ENCODE peak calls at places on chromosomes 12 and 14, in seven cellular contexts. A is lower lobe of right lung, Y is neural progenitor cell, K is left ventricle myocardium inferior, X is esophagus squamous epithelium, H is ascending aorta, I is aorta. Z is an unnamed sample. For H3K27me3, H3K36me3 and H3K4me1, the result is how much of the 10 kb centered on the place peaks cover.

GRCh38 chr12:57096748-57097553 is 8.0 kb downstream of the NAB2 start:
- DNase-seq in K (no peak), H (no peak), Y (no peak), X (no peak), A (no peak), I (no peak), Z (no peak)

GRCh38 chr14:104361101-104361591 is 218.4 kb upstream of the C14orf180 start:
- DNase-seq in K (no peak), A (peak), X (no peak), Y (no peak), H (peak), I (peak), Z (no peak)

GRCh38 chr12:130706885-130707570 is 9.1 kb downstream of the RIMBP2 start:
- DNase-seq in I (no peak), H (no peak), Y (no peak), K (no peak), X (no peak), A (no peak), Z (no peak)

GRCh38 chr14:94598816-94599655 is 13.2 kb upstream of the SERPINA3 start:
- DNase-seq in H (peak), Y (peak), K (peak), X (no peak), I (peak), A (no peak), Z (peak)

GRCh38 chr14:78455896-78456435 is 285.8 kb downstream of the NRXN3 start:
- DNase-seq in Y (no peak), A (no peak), H (no peak), K (no peak), X (no peak), I (no peak), Z (no peak)

GRCh38 chr12:54331461-54331860 is 6.5 kb downstream of the COPZ1 start:
- DNase-seq in I (no peak), X (no peak), Y (no peak), K (no peak), H (no peak), A (no peak), Z (no peak)

GRCh38 chr12:57543666-57544065 is 3.3 kb downstream of the DCTN2 start:
- DNase-seq in I (no peak), Y (no peak), X (no peak), A (no peak), H (no peak), K (no peak), Z (no peak)

GRCh38 chr12:25495336-25496097 is 57.6 kb downstream of the LMNTD1 start:
- DNase-seq in K (no peak), X (no peak), A (no peak), Y (no peak), H (no peak), I (no peak), Z (no peak)

GRCh38 chr14:105878554-105878953 is 352.2 kb downstream of the TMEM121 start:
- DNase-seq in A (peak), K (peak), Y (no peak), I (peak), X (no peak), H (no peak), Z (no peak)

GRCh38 chr12:14239350-14239934 is 126.0 kb upstream of the ATF7IP start:
- DNase-seq in K (no peak), X (no peak), A (no peak), Y (no peak), H (no peak), I (no peak), Z (peak)

GRCh38 chr14:104282332-104283196 is 144.2 kb downstream of the KIF26A start:
- DNase-seq in I (no peak), H (peak), X (no peak), K (peak), A (peak), Y (no peak), Z (no peak)

GRCh38 chr12:124464062-124464461 is 103.3 kb downstream of the NCOR2 start:
- DNase-seq in I (no peak), K (peak), H (no peak), Y (no peak), X (no peak), A (no peak), Z (no peak)

GRCh38 chr12:32519047-32519446 is 119.7 kb downstream of the FGD4 start:
- DNase-seq in I (no peak), A (no peak), X (no peak), H (no peak), Y (no peak), K (no peak), Z (no peak)

GRCh38 chr12:49941556-49942511 is 8.7 kb upstream of the AQP2 start:
- DNase-seq in A (no peak), I (no peak), X (no peak), Y (no peak), K (no peak), H (peak), Z (no peak)

GRCh38 chr12:117012189-117012805 is 86.9 kb downstream of the TESC start:
- DNase-seq in Y (no peak), H (no peak), I (no peak), K (no peak), A (no peak), X (no peak), Z (no peak)

GRCh38 chr12:106227641-106228319 is 20.0 kb downstream of the CKAP4 start:
- DNase-seq in X (no peak), I (no peak), H (peak), K (no peak), Y (no peak), A (peak), Z (peak)

DNA sequence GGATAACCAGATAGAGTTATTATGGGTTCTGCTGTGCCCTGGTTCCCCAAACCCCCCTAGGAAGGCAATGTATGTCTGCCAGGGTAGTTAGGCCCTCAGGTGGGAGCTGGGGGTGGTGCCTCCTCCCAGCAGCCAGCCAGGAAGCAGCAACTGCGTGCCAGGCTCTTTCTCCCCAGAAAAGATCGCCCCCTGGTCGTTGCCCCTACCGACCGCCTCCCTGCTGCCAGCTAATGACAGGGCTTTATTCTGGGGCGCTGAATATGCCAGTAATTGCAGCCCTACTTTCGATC is 36.3 kb downstream of the IQSEC3 start:
- DNase-seq in X (no peak), H (no peak), I (no peak), K (no peak), Y (no peak), A (no peak), Z (no peak)
- H3K27me3 ChIP-seq in X (under half), H (under half), I (under half), K (half or more), Y (under half), A (under half), Z (under half)

DNA sequence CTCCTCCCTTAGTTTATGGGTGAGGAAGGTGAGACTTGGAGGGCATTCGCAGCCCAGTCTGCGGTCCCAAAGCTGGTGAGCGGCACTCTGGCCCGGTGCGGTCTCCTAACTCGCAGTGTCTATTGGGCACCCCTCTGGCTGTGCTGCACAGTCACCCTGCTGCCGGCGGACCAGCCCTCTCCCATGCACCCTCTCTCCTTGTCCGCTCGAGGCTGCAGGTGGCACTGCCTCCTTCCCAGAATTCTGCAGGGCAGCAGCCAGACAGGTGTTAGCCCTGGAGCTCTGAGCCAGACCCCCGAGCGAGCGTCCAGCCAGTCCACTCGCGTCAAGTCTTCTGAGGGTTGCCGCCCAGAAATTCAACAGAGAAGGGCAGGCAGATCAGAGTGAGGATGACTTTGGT is 56.8 kb upstream of the DYNC1H1 start:
- DNase-seq in I (no peak), A (no peak), K (no peak), Y (no peak), H (no peak), X (no peak), Z (no peak)
- H3K36me3 ChIP-seq in I (under half), A (half or more), K (half or more), Y (under half), H (half or more), X (half or more), Z (half or more)

DNA sequence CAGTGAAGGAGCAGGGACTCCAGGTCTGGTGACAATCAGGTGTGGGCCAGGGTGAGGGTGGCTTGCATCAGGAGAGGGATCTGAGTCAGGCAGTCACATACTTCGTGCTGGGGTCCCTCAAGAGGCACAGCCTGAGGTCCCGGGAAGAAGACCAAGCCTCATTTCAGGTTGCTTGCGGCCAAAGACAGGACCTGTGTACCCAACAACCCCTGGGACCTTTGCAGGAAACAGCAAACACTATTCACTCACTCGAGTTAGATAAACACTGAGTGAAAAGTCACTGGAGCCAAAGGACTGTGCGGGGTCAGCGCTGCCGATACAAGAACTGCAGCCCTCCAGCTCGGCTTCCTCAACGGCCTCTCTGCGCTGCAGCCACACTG is 104.4 kb downstream of the SINHCAF start:
- DNase-seq in Y (no peak), H (no peak), I (no peak), A (no peak), K (no peak), X (no peak), Z (no peak)
- H3K4me1 ChIP-seq in Y (under half), H (under half), I (under half), A (under half), K (under half), X (under half), Z (under half)

GRCh38 chr12:109831365-109831764 is 1.8 kb downstream of the TRPV4 start:
- DNase-seq in H (no peak), Y (no peak), A (no peak), X (no peak), K (no peak), I (no peak), Z (no peak)
- H3K27me3 ChIP-seq in H (under half), Y (under half), A (under half), X (under half), K (under half), I (under half), Z (under half)

GRCh38 chr14:61493239-61493638 is 171.9 kb downstream of the PRKCH start:
- DNase-seq in H (no peak), K (no peak), A (no peak), X (no peak), Y (no peak), I (no peak), Z (no peak)

GRCh38 chr14:61495809-61496208 is 174.4 kb downstream of the PRKCH start:
- DNase-seq in Y (no peak), I (no peak), H (no peak), A (no peak), X (no peak), K (no peak), Z (no peak)

GRCh38 chr14:61492474-61492873 is 171.1 kb downstream of the PRKCH start:
- DNase-seq in H (no peak), X (no peak), K (no peak), Y (no peak), I (no peak), A (no peak), Z (no peak)

GRCh38 chr14:61491876-61492440 is 170.6 kb downstream of the PRKCH start:
- DNase-seq in Y (no peak), X (no peak), K (no peak), H (no peak), I (no peak), A (no peak), Z (no peak)

DNA sequence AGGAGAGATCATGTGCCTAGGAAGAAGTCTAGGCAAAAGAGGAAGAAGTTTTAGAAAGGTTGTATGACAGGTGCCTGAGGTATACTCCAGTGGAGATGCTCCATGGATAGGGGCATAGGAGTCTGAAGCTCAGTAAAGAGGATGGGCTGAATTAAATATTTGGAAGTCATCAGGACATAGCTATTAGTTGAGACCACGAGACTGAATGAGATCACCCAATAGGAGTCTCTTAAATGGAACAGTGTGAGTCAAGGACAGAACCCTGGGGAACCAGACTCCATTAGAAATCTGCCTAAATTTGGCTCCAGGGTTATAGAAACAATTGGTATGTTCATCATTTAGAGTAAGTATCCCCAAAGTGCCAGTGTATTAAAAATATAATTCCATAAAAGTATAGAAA is 172.6 kb downstream of the PRKCH start:
- DNase-seq in K (no peak), X (no peak), I (no peak), Y (no peak), H (no peak), A (no peak), Z (no peak)
- H3K36me3 ChIP-seq in K (under half), X (half or more), I (under half), Y (under half), H (under half), A (under half), Z (under half)

GRCh38 chr12:127984386-127985055 is 282.4 kb upstream of the TMEM132C start:
- DNase-seq in H (no peak), X (no peak), Y (no peak), K (no peak), I (no peak), A (no peak), Z (no peak)
- H3K4me1 ChIP-seq in H (under half), X (under half), Y (under half), K (under half), I (under half), A (under half), Z (under half)

GRCh38 chr14:21022686-21023085 is 2.2 kb downstream of the NDRG2 start:
- DNase-seq in X (no peak), H (no peak), Y (no peak), K (no peak), I (no peak), A (no peak), Z (no peak)
- H3K27me3 ChIP-seq in X (under half), H (under half), Y (half or more), K (under half), I (under half), A (under half), Z (under half)

GRCh38 chr14:24297190-24297964 is 2.2 kb downstream of the DHRS1 start:
- DNase-seq in A (no peak), K (no peak), I (no peak), Y (peak), X (no peak), H (no peak), Z (no peak)

GRCh38 chr14:24299255-24300191 is at the start of the genes DHRS1 and NOP9:
- DNase-seq in I (peak), X (peak), Y (peak), A (peak), K (peak), H (peak), Z (peak)

GRCh38 chr14:24303988-24304387 is 3.8 kb downstream of the CIDEB start:
- DNase-seq in H (no peak), A (no peak), Y (no peak), K (no peak), I (no peak), X (no peak), Z (no peak)

GRCh38 chr14:24298892-24299254 is 707 bp downstream of the DHRS1 start:
- DNase-seq in X (no peak), I (no peak), H (no peak), K (no peak), Y (no peak), A (no peak), Z (no peak)

DNA sequence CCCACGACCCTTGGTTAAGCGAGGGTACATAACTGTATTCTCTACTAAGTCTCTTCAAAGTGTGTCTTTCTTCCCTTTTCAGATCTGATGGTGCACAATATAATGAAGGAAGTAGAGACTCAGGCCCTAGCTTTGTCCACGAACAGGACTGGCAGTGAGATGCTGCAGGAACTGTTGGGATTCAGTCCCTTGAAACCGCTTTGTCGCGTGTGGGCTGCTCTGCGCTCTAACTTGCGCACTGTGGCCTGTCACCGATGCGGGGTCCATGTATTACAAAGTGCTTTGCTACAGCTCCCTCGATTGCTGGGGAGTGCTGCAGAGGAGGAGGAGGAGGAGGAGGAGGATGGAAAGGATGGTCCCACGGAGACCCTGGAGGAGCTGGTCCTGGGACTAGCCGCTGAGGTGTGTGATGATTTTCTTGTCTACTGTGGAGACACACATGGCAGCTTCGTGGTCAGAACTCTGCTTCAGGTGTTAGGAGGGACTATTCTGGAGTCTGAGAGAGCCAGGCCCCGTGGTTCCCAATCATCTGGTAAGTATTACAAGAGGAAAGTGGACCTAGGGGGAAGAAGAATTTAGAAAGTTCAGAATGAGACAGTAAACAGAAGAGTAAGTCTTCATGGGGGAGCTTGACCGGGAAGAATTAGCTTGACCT is 803 bp downstream of the NOP9 start:
- DNase-seq in I (no peak), A (no peak), K (no peak), H (no peak), Y (no peak), X (no peak), Z (no peak)
- H3K36me3 ChIP-seq in I (under half), A (half or more), K (half or more), H (under half), Y (under half), X (half or more), Z (half or more)

GRCh38 chr12:63508543-63508942 is 159.8 kb downstream of the DPY19L2 start:
- DNase-seq in A (no peak), X (no peak), H (no peak), I (no peak), K (no peak), Y (no peak), Z (no peak)
- H3K4me1 ChIP-seq in A (under half), X (under half), H (under half), I (under half), K (under half), Y (under half), Z (under half)